ENCODE peak calls at places on chromosomes 4 and X, in four cellular contexts. B is endodermal cell, A is astrocyte of the spinal cord, H is HEK293T. U is an unnamed sample.

GRCh38 chrX:56268888-56269287 is 36.7 kb downstream of the KLF8 start:
- DNase-seq in B (no peak), A (no peak), H (no peak), U (no peak)

GRCh38 chr4:69689530-69690111 is 36.6 kb upstream of the UGT2A1 start:
- DNase-seq in B (no peak), A (peak), H (peak), U (peak)

GRCh38 chrX:153885968-153886903 is at the start of gene L1CAM:
- DNase-seq in B (peak), A (no peak), H (peak), U (no peak)

GRCh38 chr4:155426953-155427352 is 50.2 kb upstream of the MAP9 start:
- DNase-seq in B (peak), A (no peak), H (peak), U (no peak)

GRCh38 chr4:99305638-99306380 is 15.0 kb upstream of the ADH1A start:
- DNase-seq in B (no peak), A (no peak), H (no peak), U (no peak)

GRCh38 chr4:185752881-185753280 is 59.1 kb downstream of the SORBS2 start:
- DNase-seq in B (no peak), A (no peak), H (no peak), U (no peak)

GRCh38 chrX:78708171-78708570 is 39.3 kb upstream of the LPAR4 start:
- DNase-seq in B (peak), A (peak), H (peak), U (peak)

GRCh38 chrX:79336869-79337815 is 30.0 kb downstream of the ITM2A start:
- DNase-seq in B (no peak), A (no peak), H (no peak), U (no peak)

GRCh38 chr4:141705048-141705746 is 68.8 kb downstream of the IL15 start:
- DNase-seq in B (no peak), A (no peak), H (no peak), U (no peak)

GRCh38 chr4:110550260-110550659 is 72.6 kb downstream of the PITX2 start:
- DNase-seq in B (no peak), A (peak), H (no peak), U (peak)

GRCh38 chrX:153767674-153768055 is 3.6 kb downstream of the PLXNB3 start:
- DNase-seq in B (no peak), A (no peak), H (no peak), U (no peak)

GRCh38 chrX:65536291-65536690 is 1.7 kb upstream of the LAS1L start:
- DNase-seq in B (no peak), A (no peak), H (no peak), U (no peak)

GRCh38 chr4:189304179-189304578 is 636.5 kb upstream of the FRG1 start:
- DNase-seq in B (no peak), A (no peak), H (no peak), U (peak)

GRCh38 chr4:161419822-161420221 is 744.0 kb downstream of the FSTL5 start:
- DNase-seq in B (peak), A (no peak), H (no peak), U (no peak)

GRCh38 chrX:106933538-106933961 is 13.3 kb downstream of the CLDN2 start:
- DNase-seq in B (peak), A (no peak), H (no peak), U (peak)

GRCh38 chrX:75887833-75888232 is 102.8 kb upstream of the MAGEE2 start:
- DNase-seq in B (no peak), A (no peak), H (no peak), U (no peak)

GRCh38 chr4:99960648-99961047 is 10.6 kb upstream of the H2AZ1 start:
- DNase-seq in B (no peak), A (no peak), H (no peak), U (no peak)

GRCh38 chr4:138488527-138488926 is 246.4 kb upstream of the SLC7A11 start:
- DNase-seq in B (no peak), A (no peak), H (no peak), U (no peak)

GRCh38 chrX:2397648-2398340 is 103.0 kb downstream of the DHRSX start:
- DNase-seq in B (peak), A (peak), H (no peak), U (peak)

GRCh38 chrX:63738696-63739095 is 46.3 kb downstream of the ARHGEF9 start:
- DNase-seq in B (no peak), A (no peak), H (no peak), U (peak)

GRCh38 chrX:70960728-70961127 is 29.8 kb upstream of the SLC7A3 start:
- DNase-seq in B (no peak), A (no peak), H (no peak), U (no peak)

GRCh38 chrX:115023811-115024210 is 6.4 kb upstream of the IL13RA2 start:
- DNase-seq in B (no peak), A (no peak), H (no peak), U (no peak)

GRCh38 chr4:80011636-80012236 is 61.3 kb downstream of the ANTXR2 start:
- DNase-seq in B (no peak), A (peak), H (no peak), U (peak)

GRCh38 chrX:153469811-153470410 is 465 bp downstream of the HAUS7 start:
- DNase-seq in B (peak), A (peak), H (peak), U (peak)

GRCh38 chr4:159341486-159341885 is 238.6 kb downstream of the RAPGEF2 start:
- DNase-seq in B (no peak), A (no peak), H (no peak), U (peak)